ENCODE peak calls at places on chromosomes 12 and 14, in six cellular contexts. M is CD8-positive, alpha-beta memory T cell; R is IMR-90; Z is transverse colon; D is tibial nerve; L is adrenal gland. A is an unnamed sample.

GRCh38 chr14:58942516-58942915 is 246.0 kb upstream of the DAAM1 start:
- DNase-seq in D (no peak), L (no peak), M (no peak), R (peak), Z (no peak), A (no peak)

GRCh38 chr14:105420141-105420975 is 731 bp downstream of the MTA1 start:
- DNase-seq in R (no peak), D (no peak), L (no peak), M (no peak), Z (no peak), A (no peak)

GRCh38 chr14:51552768-51553426 is 98.8 kb upstream of the FRMD6 start:
- DNase-seq in R (no peak), M (no peak), Z (no peak), L (peak), D (no peak), A (no peak)

GRCh38 chr14:59565112-59565511 is 11.5 kb downstream of the CCDC175 start:
- DNase-seq in L (no peak), Z (no peak), R (peak), M (no peak), D (no peak), A (no peak)

GRCh38 chr12:31007153-31007495 is 66.5 kb upstream of the DDX11 start:
- DNase-seq in R (no peak), M (no peak), Z (no peak), L (no peak), D (no peak), A (no peak)

GRCh38 chr14:99820702-99821331 is 27.6 kb downstream of the EML1 start:
- DNase-seq in D (no peak), R (no peak), M (no peak), L (peak), Z (no peak), A (no peak)

GRCh38 chr12:38669530-38669929 is 235.9 kb downstream of the CPNE8 start:
- DNase-seq in R (no peak), D (no peak), L (no peak), M (no peak), Z (no peak), A (no peak)

GRCh38 chr12:34210183-34210582 is 187.9 kb downstream of the ALG10 start:
- DNase-seq in M (no peak), D (no peak), R (no peak), L (no peak), Z (no peak), A (no peak)

GRCh38 chr14:36363704-36364103 is 43.3 kb upstream of the MBIP start:
- DNase-seq in L (no peak), M (no peak), D (no peak), Z (no peak), R (no peak), A (no peak)

GRCh38 chr12:68451261-68452091 is 119.3 kb upstream of the MDM1 start:
- DNase-seq in R (peak), M (no peak), L (peak), Z (peak), D (no peak), A (peak)

GRCh38 chr12:6493580-6494350 is at the start of gene NCAPD2:
- DNase-seq in R (peak), L (peak), Z (peak), D (peak), M (peak), A (peak)

GRCh38 chr14:52189330-52189729 is 78.2 kb upstream of the PTGDR start:
- DNase-seq in R (no peak), L (no peak), D (no peak), M (no peak), Z (no peak), A (no peak)

GRCh38 chr12:66025477-66025876 is 105.1 kb downstream of the LLPH start:
- DNase-seq in L (no peak), Z (no peak), M (no peak), R (no peak), D (no peak), A (no peak)

GRCh38 chr14:66056926-66057552 is 429.1 kb upstream of the CCDC196 start:
- DNase-seq in L (no peak), M (no peak), R (no peak), Z (peak), D (no peak), A (no peak)

GRCh38 chr14:67766035-67766680 is 50.2 kb downstream of the ZFYVE26 start:
- DNase-seq in D (no peak), Z (peak), L (no peak), R (no peak), M (no peak), A (no peak)

GRCh38 chr14:93709249-93709648 is 79.0 kb downstream of the PRIMA1 start:
- DNase-seq in Z (no peak), L (peak), D (no peak), M (no peak), R (no peak), A (no peak)

DNA sequence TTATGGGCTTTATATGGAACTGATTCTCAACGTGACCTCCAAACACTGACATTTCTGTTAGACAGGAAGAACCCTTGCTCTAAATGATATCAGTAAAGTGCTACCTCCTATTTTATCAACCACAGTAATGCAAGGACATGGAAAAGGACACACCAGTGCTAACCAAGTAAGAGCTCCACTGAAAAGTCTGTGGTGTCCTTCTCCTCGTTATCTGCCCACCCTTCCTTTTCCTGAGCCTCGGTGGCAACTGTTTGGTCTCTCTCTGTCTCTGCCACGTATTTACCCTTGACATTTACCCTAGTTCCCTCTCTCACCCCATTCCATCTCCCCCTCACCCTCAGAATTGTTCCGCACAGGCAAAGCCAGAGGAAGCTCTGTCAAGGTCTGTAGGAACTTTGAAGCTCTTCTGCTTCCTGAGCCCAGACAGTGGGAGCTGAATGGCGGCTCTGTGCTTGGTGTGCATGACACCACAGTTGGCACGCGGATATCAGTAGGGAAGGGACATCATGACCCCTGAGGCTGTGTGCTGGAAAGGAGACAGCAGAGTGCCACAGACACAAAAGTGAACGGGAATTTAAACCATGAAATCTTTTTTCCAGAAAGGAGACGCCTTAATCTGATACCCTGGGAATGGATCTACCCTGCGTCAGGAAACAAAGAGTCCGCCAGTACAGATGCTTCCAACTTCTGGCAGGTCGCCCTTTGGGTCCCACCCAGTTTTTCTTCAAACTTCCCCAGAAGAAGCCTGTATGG is 50.8 kb downstream of the NTN4 start:
- DNase-seq in D (peak), M (no peak), L (peak), R (no peak), Z (no peak), A (no peak)
- H3K27ac ChIP-seq in D (no peak), M (no peak), L (peak), R (no peak), Z (no peak), A (no peak)

GRCh38 chr12:123382684-123383083 is 1.2 kb upstream of the KMT5A start:
- DNase-seq in D (no peak), Z (no peak), R (no peak), M (no peak), L (no peak), A (no peak)
- H3K4me3 ChIP-seq in D (no peak), Z (peak), R (no peak), M (no peak), L (no peak), A (no peak)

DNA sequence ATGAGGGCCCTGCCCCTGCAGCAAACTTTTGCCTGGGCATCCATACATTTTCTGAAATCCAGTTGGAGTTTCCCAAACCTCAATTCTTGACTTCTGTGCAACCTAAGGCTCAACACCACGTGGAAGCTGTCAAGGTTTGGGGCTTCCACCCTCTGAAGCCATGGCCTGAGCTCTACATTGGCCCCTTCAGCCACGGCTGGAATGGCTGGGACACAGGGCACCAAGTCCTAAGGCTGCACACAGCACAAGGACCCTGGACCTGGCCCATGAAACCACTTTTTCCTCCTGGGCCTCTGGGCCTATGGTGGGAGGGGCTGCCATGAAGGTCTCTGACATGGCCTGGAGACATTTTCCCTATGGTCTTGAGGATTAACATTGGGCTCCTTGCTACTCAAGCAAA is 266.3 kb downstream of the LRIG3 start:
- DNase-seq in L (no peak), M (no peak), D (no peak), R (no peak), Z (no peak), A (no peak)
- H3K27ac ChIP-seq in L (no peak), M (no peak), D (no peak), R (no peak), Z (no peak), A (no peak)

GRCh38 chr12:92147491-92147890 is 1.8 kb upstream of the BTG1 start:
- DNase-seq in Z (no peak), M (no peak), R (no peak), L (no peak), D (no peak), A (no peak)
- H3K4me3 ChIP-seq in Z (no peak), M (peak), R (peak), L (no peak), D (no peak), A (no peak)

DNA sequence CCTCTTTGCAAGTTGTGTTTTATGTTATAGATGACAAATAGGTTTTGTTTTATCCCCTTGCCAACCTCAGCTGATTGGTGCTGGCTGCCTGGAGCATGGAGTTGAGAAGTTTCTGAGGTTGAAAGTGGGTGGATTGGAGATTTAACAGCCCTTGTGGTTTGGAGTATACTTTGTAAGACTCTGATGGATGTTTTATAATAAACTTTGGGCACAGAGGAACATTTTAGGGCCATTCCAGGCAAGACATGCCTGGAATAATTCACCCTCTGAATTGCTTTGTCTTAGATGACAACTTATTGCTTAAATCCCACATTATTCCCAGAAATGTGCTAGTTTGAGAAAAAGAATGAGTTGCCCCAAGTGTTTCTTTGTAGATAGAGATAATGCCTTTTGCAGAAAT is 158.9 kb downstream of the SLC5A8 start:
- DNase-seq in L (no peak), Z (no peak), R (no peak), D (no peak), M (no peak), A (no peak)
- H3K27ac ChIP-seq in L (no peak), Z (peak), R (no peak), D (no peak), M (no peak), A (no peak)

GRCh38 chr12:52311282-52311643 is 9.9 kb downstream of the KRT83 start:
- DNase-seq in Z (no peak), R (no peak), L (no peak), M (no peak), D (no peak), A (no peak)

GRCh38 chr12:52305921-52306705 is 14.8 kb upstream of the KRT81 start:
- DNase-seq in Z (no peak), M (no peak), D (no peak), R (no peak), L (no peak), A (no peak)

GRCh38 chr12:52310622-52311281 is 10.4 kb downstream of the KRT83 start:
- DNase-seq in L (no peak), D (no peak), M (no peak), R (peak), Z (no peak), A (peak)

GRCh38 chr12:52308807-52309425 is 12.3 kb downstream of the KRT83 start:
- DNase-seq in R (no peak), D (no peak), M (no peak), Z (no peak), L (no peak), A (no peak)

GRCh38 chr12:52307836-52308806 is 13.1 kb downstream of the KRT83 start:
- DNase-seq in M (no peak), D (no peak), R (peak), L (peak), Z (peak), A (peak)
- H3K4me3 ChIP-seq in M (no peak), D (peak), R (peak), L (no peak), Z (peak), A (peak)

GRCh38 chr12:24888813-24889212 is 60.1 kb downstream of the BCAT1 start:
- DNase-seq in L (no peak), D (no peak), Z (no peak), R (no peak), M (no peak), A (no peak)

GRCh38 chr12:24884911-24885310 is 64.0 kb downstream of the BCAT1 start:
- DNase-seq in Z (no peak), L (no peak), M (no peak), R (no peak), D (no peak), A (no peak)

GRCh38 chr12:24894869-24895268 is 54.0 kb downstream of the BCAT1 start:
- DNase-seq in D (no peak), L (no peak), Z (no peak), M (no peak), R (no peak), A (no peak)

GRCh38 chr12:24889403-24889802 is 59.5 kb downstream of the BCAT1 start:
- DNase-seq in Z (no peak), D (no peak), M (no peak), L (no peak), R (no peak), A (no peak)

DNA sequence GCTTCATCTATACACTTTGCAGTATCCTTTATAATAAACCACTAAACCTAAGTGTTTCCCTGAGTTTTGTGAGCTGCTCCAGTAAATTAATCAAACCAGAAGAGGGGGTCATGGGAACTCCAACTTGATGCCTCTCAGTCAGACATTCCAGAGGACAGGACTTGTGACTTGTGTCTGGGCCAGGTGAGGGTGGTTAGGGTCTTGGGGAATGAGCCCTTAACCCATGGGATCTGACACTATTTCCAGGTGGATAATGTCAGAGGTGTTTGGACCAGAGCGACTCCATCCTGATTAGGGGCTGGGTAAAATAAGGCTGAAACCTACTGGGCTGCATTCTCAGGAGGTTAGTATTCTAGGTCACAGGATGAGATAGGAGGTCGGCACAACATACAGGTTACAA is 58.9 kb downstream of the BCAT1 start:
- DNase-seq in R (no peak), D (no peak), M (no peak), L (no peak), Z (no peak), A (no peak)
- H3K27ac ChIP-seq in R (no peak), D (no peak), M (no peak), L (no peak), Z (no peak), A (no peak)

GRCh38 chr12:93466625-93467350 is 526 bp upstream of the MRPL42 start:
- DNase-seq in M (no peak), L (peak), R (no peak), Z (no peak), D (no peak), A (no peak)
- H3K4me3 ChIP-seq in M (peak), L (no peak), R (no peak), Z (peak), D (peak), A (peak)

GRCh38 chr12:2453807-2454177 is 341.0 kb upstream of the FKBP4 start:
- DNase-seq in Z (no peak), M (no peak), R (no peak), D (no peak), L (no peak), A (no peak)
- H3K27ac ChIP-seq in Z (no peak), M (no peak), R (no peak), D (no peak), L (no peak), A (no peak)

A was measured in brain microvascular endothelial cell.